ENCODE peak calls at places on chromosomes 13 and 19, in five cellular contexts. K is RWPE1; M is fibroblast of pulmonary artery; L is activated CD8-positive, alpha-beta T cell treated with anti-CD3 and anti-CD28 coated beads for 36 hours; J is cardiac fibroblast. F is an unnamed sample.

GRCh38 chr13:47798906-47799305 is 202.2 kb downstream of the SUCLA2 start:
- DNase-seq in K (peak), M (peak), L (no peak), J (peak), F (no peak)

GRCh38 chr13:44311011-44311481 is 62.6 kb upstream of the SERP2 start:
- DNase-seq in K (peak), M (peak), L (no peak), J (peak), F (no peak)

GRCh38 chr19:39832341-39833083 is 1.4 kb downstream of the DYRK1B start:
- DNase-seq in K (no peak), M (no peak), L (no peak), J (no peak), F (no peak)

GRCh38 chr13:107373551-107373950 is 805.6 kb upstream of the ARGLU1 start:
- DNase-seq in K (peak), M (peak), L (no peak), J (peak), F (no peak)

GRCh38 chr13:26061947-26062346 is 10.1 kb upstream of the SHISA2 start:
- DNase-seq in K (no peak), M (peak), L (no peak), J (peak), F (no peak)

GRCh38 chr19:49560358-49560900 is 19.9 kb downstream of the NOSIP start:
- DNase-seq in K (no peak), M (no peak), L (peak), J (no peak), F (no peak)

GRCh38 chr13:83333614-83334388 is 548.5 kb downstream of the SLITRK1 start:
- DNase-seq in K (no peak), M (no peak), L (no peak), J (no peak), F (no peak)

GRCh38 chr19:47369923-47370625 is 21.0 kb downstream of the DHX34 start:
- DNase-seq in K (no peak), M (peak), L (no peak), J (peak), F (no peak)

GRCh38 chr13:44368062-44368591 is 5.5 kb upstream of the SERP2 start:
- DNase-seq in K (no peak), M (no peak), L (no peak), J (no peak), F (no peak)

GRCh38 chr13:67353891-67354459 is 123.8 kb upstream of the PCDH9 start:
- DNase-seq in K (no peak), M (peak), L (no peak), J (peak), F (no peak)

GRCh38 chr13:72507394-72508199 is 219.8 kb downstream of the MZT1 start:
- DNase-seq in K (no peak), M (peak), L (no peak), J (peak), F (no peak)

GRCh38 chr19:34365463-34366401 is 736 bp downstream of the GPI start:
- DNase-seq in K (peak), M (peak), L (no peak), J (peak), F (no peak)

GRCh38 chr19:16886305-16886880 is 2.4 kb upstream of the F2RL3 start:
- DNase-seq in K (no peak), M (peak), L (no peak), J (peak), F (no peak)

GRCh38 chr13:39616087-39616694 is 13.2 kb upstream of the LHFPL6 start:
- DNase-seq in K (peak), M (peak), L (peak), J (peak), F (peak)

GRCh38 chr13:32208860-32209259 is 106.3 kb downstream of the ZAR1L start:
- DNase-seq in K (no peak), M (no peak), L (no peak), J (no peak), F (no peak)

GRCh38 chr13:105340061-105340606 is 1195.3 kb downstream of the EFNB2 start:
- DNase-seq in K (no peak), M (no peak), L (no peak), J (no peak), F (no peak)

GRCh38 chr19:49020342-49020741 is 3.5 kb upstream of the LHB start:
- DNase-seq in K (no peak), M (no peak), L (no peak), J (no peak), F (no peak)

GRCh38 chr19:2371656-2372055 is 11.6 kb downstream of the TMPRSS9 start:
- DNase-seq in K (no peak), M (peak), L (no peak), J (peak), F (no peak)

GRCh38 chr13:35781044-35781443 is 304.6 kb upstream of the MAB21L1 start:
- DNase-seq in K (no peak), M (no peak), L (no peak), J (no peak), F (no peak)

GRCh38 chr13:36774895-36775294 is 44.1 kb upstream of the RFXAP start:
- DNase-seq in K (no peak), M (no peak), L (no peak), J (peak), F (no peak)

GRCh38 chr19:29680447-29680846 is 15.2 kb downstream of the PLEKHF1 start:
- DNase-seq in K (no peak), M (no peak), L (peak), J (no peak), F (peak)

DNA sequence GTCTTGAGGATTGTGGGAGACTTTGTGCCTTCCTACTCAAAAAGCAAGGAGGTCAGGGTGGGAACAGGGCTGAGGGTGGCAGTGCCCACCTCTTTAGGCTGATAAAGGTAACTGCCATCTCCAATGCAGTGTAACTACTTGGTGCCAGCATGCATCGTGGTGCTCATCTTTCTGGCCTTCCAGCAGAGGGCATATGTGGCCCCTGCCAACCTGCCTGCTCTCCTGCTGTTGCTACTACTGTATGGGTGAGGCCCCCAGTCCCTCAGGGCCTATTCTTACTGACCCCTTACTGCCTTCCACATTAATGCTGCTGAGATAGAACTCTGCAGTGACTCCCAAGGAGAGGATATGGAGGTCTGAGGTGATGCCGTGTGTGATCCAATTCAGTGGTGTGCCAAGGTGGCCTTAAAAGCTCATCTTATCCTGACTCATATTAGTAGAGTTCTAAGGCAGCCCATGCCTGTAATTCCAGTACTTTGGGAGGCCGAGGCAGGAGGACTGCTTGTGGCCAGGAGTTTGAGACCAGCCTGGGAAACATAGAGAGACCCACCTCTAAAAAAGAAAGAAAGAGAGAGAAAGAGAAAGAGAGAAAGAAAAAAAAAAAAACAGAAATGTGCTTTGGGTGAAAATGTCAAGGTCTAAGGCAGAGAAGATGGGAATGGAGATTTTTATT is 9.6 kb upstream of the ARHGAP45 start:
- DNase-seq in K (no peak), M (peak), L (no peak), J (peak), F (peak)
- TF ChIP-seq CTCF in K (peak), M (no peak), L (no peak), J (no peak), F (peak)

GRCh38 chr13:46530084-46530935 is 22.7 kb upstream of the LRCH1 start:
- DNase-seq in K (no peak), M (peak), L (no peak), J (peak), F (no peak)

GRCh38 chr13:46523972-46524737 is 28.8 kb upstream of the LRCH1 start:
- DNase-seq in K (no peak), M (peak), L (no peak), J (peak), F (no peak)

GRCh38 chr13:46529509-46529908 is 23.5 kb upstream of the LRCH1 start:
- DNase-seq in K (no peak), M (no peak), L (no peak), J (no peak), F (no peak)

GRCh38 chr13:46526763-46527162 is 26.2 kb upstream of the LRCH1 start:
- DNase-seq in K (no peak), M (no peak), L (no peak), J (no peak), F (peak)

DNA sequence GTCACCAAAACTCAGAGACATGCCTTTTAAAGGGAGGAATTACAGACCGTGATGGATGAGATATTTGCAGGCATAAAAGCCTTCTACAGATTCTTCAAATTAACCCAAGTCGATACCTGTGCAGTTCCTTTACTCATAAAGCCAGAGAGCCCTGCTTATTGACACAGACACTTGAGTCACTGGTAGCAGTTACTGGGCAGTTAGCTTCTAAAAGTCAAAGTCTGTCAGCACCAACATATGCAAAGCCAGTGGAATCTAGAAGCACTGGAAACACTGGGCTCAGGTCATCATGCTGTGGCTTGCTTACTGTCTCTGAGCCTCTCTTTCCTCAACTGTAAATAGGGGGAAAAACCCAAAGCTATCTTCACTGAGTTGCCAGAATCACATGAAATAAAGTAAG is 25.7 kb upstream of the LRCH1 start:
- DNase-seq in K (no peak), M (no peak), L (no peak), J (no peak), F (no peak)
- TF ChIP-seq CTCF in K (no peak), M (no peak), L (no peak), J (no peak), F (no peak)

DNA sequence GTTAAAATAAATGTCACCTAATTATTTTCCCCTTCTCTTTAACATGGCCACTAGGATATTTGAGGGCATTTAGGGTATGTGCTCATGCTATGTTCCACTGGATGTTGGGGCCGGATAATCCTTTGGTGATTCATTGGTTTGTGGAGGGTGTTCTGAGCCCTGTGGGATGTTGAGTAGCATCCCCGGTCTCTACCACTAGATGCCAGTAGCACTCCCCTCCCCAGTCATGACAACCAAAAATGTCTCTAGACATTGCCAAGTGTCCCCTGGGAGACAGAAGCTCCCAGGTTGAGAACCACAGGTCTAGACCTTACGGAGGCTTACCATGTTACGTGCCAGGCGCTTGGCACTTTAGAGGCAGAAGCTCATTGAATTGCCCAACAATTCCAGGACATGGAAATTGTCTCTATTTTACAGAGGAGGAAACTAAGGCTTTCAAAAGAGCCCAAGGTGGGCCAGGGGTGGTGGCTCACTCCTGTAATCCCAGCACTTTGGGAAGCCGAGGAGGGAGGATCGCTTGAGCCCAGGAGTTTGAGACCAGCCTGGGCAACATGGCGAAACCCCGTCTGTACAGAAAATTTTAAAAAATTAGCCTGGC is 14.1 kb downstream of the SHANK1 start:
- DNase-seq in K (peak), M (peak), L (peak), J (peak), F (peak)
- TF ChIP-seq CTCF in K (peak), M (peak), L (peak), J (peak), F (peak)

GRCh38 chr13:114021464-114022308 is 47.8 kb upstream of the C13orf46 start:
- DNase-seq in K (no peak), M (no peak), L (no peak), J (no peak), F (no peak)
- TF ChIP-seq CTCF in K (no peak), M (no peak), L (no peak), J (no peak), F (no peak)

DNA sequence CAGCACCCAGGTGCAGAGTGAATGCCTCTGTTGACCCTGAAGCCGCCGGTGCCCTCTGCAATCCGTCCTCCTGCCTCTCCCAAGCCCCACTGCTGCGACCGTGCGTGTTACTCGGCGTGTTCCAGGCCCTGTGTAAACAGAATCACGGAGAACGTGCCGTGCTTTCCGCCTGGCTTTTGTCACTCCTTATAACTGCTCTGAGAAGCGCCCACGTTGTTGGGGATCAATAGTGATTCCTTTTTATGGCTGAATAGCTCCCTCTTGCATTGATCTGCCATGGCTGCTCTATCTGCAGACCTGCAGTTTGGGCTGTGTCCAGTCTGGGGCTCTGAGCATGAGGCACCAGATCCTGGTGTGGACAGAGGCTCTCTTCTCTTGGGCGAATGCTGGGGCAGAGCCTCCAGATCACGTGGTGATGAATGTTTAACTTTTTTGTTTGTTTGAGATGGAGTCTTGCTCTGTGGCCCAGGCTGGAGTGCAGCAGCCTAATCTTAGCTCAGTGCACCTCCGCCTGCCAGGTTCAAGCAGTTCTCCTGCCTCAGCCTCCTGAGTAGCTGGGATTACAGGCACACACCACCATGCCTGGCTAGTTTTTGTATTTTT is 15.8 kb downstream of the ADPRHL1 start:
- DNase-seq in K (no peak), M (no peak), L (no peak), J (no peak), F (no peak)
- TF ChIP-seq CTCF in K (no peak), M (no peak), L (no peak), J (no peak), F (no peak)

DNA sequence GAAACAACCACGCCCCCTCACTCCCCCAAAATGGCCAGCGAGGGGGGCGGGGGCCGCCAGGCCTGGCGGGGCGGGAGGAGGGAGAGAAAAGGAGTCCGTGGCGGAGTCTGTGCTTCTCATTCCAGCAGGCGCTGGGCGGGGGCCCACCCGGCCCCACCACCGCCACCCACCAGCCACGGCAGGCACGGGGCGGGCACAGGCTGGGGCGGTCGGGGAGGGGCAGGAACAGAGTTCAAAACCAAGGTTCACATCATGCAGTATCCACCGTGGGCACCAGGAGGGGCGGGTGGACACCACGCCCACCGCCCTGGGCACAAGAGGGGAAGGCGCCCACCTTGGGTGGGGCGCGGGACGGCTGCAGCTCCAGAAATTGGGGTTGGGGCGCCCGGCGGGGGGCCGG is 12.8 kb downstream of the DPF1 start:
- DNase-seq in K (no peak), M (no peak), L (no peak), J (no peak), F (no peak)
- TF ChIP-seq CTCF in K (no peak), M (no peak), L (no peak), J (no peak), F (no peak)

GRCh38 chr19:11678504-11678903 is 60.2 kb downstream of the ZNF823 start:
- DNase-seq in K (no peak), M (no peak), L (no peak), J (no peak), F (no peak)
- TF ChIP-seq CTCF in K (no peak), M (no peak), L (no peak), J (no peak), F (no peak)

GRCh38 chr19:13198634-13199033 is 48.4 kb downstream of the IER2 start:
- DNase-seq in K (no peak), M (no peak), L (no peak), J (no peak), F (no peak)

GRCh38 chr19:13190781-13191540 is 40.8 kb downstream of the IER2 start:
- DNase-seq in K (no peak), M (no peak), L (peak), J (no peak), F (no peak)

DNA sequence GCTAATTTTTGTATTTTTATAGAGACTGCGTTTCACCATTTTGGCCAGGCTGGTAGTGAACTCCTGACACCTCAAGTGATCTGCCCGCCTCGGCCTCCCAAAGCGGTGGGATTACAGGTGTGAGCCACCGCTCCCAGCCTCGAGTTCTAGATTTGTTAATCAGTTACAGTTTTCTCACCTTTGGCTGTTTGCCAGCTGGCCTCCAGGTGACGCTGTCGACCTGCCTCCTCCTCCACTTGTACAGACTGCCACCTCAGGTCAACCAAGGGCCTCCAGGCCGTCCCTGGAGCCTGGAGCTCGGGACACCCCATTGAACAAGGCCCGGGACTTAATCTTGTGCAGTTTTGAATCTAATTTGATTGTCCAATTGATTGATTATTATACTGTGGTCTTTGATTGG is 45.5 kb downstream of the IER2 start:
- DNase-seq in K (no peak), M (no peak), L (peak), J (no peak), F (peak)
- TF ChIP-seq CTCF in K (no peak), M (no peak), L (peak), J (no peak), F (peak)

GRCh38 chr19:5432687-5433086 is 22.5 kb upstream of the ZNRF4 start:
- DNase-seq in K (no peak), M (no peak), L (no peak), J (no peak), F (no peak)
- TF ChIP-seq CTCF in K (no peak), M (no peak), L (no peak), J (no peak), F (no peak)

F was measured in GM20000.